ENCODE peak calls at places on chromosomes 5 and 9, in five cellular contexts. Q is AG04449, W is fibroblast of pulmonary artery, I is stomach, L is GM13976. A is an unnamed sample.
A peak's percentile ranks its signal among the peaks of the same experiment; 100 is the strongest.

GRCh38 chr9:127976943-127977871 is 3.6 kb downstream of the EEIG1 start:
- DNase-seq in Q (no peak), W (no peak), I (no peak), L (no peak), A (no peak)

GRCh38 chr9:72363226-72363625 is 1.8 kb downstream of the ZFAND5 start:
- DNase-seq in Q (no peak), W (no peak), I (no peak), L (no peak), A (no peak)

GRCh38 chr5:663436-664342 is 29.5 kb downstream of the TPPP start:
- DNase-seq in Q (no peak), W (no peak), I (peak; percentile 89), L (no peak), A (no peak)

GRCh38 chr9:130805510-130806387 is 29.3 kb upstream of the ABL1 start:
- DNase-seq in Q (no peak), W (no peak), I (no peak), L (no peak), A (no peak)

GRCh38 chr9:101047848-101048402 is 19.4 kb downstream of the PLPPR1 start:
- DNase-seq in Q (no peak), W (peak; percentile 2), I (no peak), L (no peak), A (no peak)

GRCh38 chr5:124902097-124902821 is 155.8 kb upstream of the ZNF608 start:
- DNase-seq in Q (peak; percentile 9), W (peak; percentile 29), I (no peak), L (peak; percentile 58), A (peak; percentile 30)

GRCh38 chr9:76453785-76454184 is 5.2 kb upstream of the GCNT1 start:
- DNase-seq in Q (no peak), W (peak; percentile 88), I (no peak), L (no peak), A (peak; percentile 82)

GRCh38 chr9:132506907-132507669 is 75.3 kb upstream of the BARHL1 start:
- DNase-seq in Q (no peak), W (no peak), I (no peak), L (no peak), A (no peak)

GRCh38 chr9:5514608-5515260 is 4.4 kb downstream of the PDCD1LG2 start:
- DNase-seq in Q (no peak), W (no peak), I (no peak), L (no peak), A (no peak)

DNA sequence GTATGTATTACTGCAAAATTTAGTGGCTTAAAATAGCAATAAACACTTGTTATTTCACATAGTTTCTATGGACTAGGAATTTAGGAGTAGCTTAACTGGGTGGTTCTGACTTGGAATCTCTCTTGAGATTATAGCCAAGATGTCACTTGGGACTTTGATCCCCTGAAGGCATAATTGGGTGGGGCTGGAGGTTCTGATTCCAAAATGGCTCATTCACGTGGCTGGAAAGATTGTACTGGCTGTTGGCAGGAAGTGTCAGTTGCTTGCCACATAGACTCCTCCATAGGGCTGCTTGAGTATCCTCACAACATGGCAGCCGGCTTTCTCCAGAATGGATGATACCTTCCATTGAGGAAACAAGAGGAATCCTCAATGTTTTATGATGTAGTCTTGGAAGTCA is 11.3 kb downstream of the GALNT12 start:
- DNase-seq in Q (no peak), W (no peak), I (no peak), L (no peak), A (no peak)
- TF ChIP-seq CTCF in Q (no peak), W (no peak), I (no peak), L (no peak), A (no peak)

GRCh38 chr5:41524174-41524573 is 13.8 kb upstream of the PLCXD3 start:
- DNase-seq in Q (no peak), W (peak; percentile 24), I (no peak), L (no peak), A (peak; percentile 24)
- TF ChIP-seq CTCF in Q (no peak), W (peak; percentile 30), I (no peak), L (peak; percentile 23), A (peak; percentile 26)

GRCh38 chr5:4639959-4640358 is 500.2 kb upstream of the ADAMTS16 start:
- DNase-seq in Q (no peak), W (no peak), I (no peak), L (no peak), A (no peak)

GRCh38 chr5:4640793-4641192 is 499.3 kb upstream of the ADAMTS16 start:
- DNase-seq in Q (no peak), W (peak; percentile 3), I (no peak), L (no peak), A (no peak)

GRCh38 chr5:4643960-4644359 is 496.2 kb upstream of the ADAMTS16 start:
- DNase-seq in Q (no peak), W (no peak), I (no peak), L (no peak), A (no peak)

GRCh38 chr5:4642525-4642924 is 497.6 kb upstream of the ADAMTS16 start:
- DNase-seq in Q (no peak), W (no peak), I (no peak), L (no peak), A (no peak)

DNA sequence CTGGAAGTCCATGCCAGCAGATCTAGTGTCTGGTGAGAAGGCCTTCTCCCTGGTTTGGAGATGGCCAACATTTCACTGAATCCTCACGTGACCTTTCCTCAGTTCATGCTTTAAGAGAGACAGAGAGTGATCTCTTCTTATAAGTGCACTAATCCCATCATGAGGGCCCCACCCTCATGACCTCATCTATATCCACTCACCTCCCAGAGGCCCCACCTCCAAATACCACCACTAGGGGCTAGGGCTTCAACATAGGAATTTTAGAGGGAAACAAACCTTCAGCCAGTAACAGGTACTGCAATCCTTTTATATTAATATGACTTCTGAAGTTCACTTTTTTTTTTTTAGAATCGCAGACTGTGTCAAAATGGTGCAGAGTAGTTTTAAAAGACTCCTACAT is 496.9 kb upstream of the ADAMTS16 start:
- DNase-seq in Q (no peak), W (no peak), I (no peak), L (no peak), A (no peak)
- TF ChIP-seq CTCF in Q (no peak), W (no peak), I (no peak), L (no peak), A (no peak)

GRCh38 chr9:134325813-134326753 is at the start of gene RXRA:
- DNase-seq in Q (peak; percentile 47), W (peak; percentile 85), I (peak; percentile 90), L (peak; percentile 81), A (peak; percentile 94)
- TF ChIP-seq CTCF in Q (peak; percentile 72), W (no peak), I (no peak), L (peak; percentile 21), A (no peak)

GRCh38 chr5:159947708-159948358 is 31.6 kb downstream of the ADRA1B start:
- DNase-seq in Q (peak; percentile 65), W (peak; percentile 23), I (no peak), L (no peak), A (peak; percentile 48)

GRCh38 chr5:159953609-159954008 is 37.3 kb downstream of the ADRA1B start:
- DNase-seq in Q (no peak), W (no peak), I (no peak), L (no peak), A (no peak)

GRCh38 chr5:159951834-159952233 is 35.6 kb downstream of the ADRA1B start:
- DNase-seq in Q (no peak), W (no peak), I (no peak), L (no peak), A (no peak)

GRCh38 chr5:159955056-159955624 is 38.9 kb downstream of the ADRA1B start:
- DNase-seq in Q (no peak), W (no peak), I (no peak), L (no peak), A (no peak)

DNA sequence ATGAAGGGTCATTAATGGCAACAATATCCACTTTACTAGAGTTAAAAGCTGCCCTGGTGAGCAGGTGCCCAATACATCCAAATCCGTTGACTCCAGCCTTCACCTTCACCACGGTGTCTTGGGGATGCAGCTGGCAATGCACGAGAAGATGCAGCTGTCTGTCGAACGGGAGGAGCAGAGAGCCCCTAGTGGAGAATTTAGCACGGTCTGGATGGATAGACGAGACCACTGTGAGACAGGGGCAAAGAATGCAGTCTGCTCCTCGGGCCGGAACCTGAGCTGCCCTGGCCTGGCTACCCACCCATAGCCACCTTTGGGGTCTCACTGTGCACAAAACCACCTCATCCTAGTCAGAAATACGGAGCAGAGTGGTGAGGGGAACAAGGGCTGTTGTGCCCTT is 35.1 kb downstream of the ADRA1B start:
- DNase-seq in Q (no peak), W (no peak), I (no peak), L (no peak), A (peak; percentile 19)
- TF ChIP-seq CTCF in Q (peak; percentile 30), W (peak; percentile 40), I (no peak), L (no peak), A (peak; percentile 39)

GRCh38 chr5:128081111-128081865 is 2.3 kb upstream of the SLC12A2 start:
- DNase-seq in Q (no peak), W (peak; percentile 38), I (no peak), L (no peak), A (peak; percentile 20)
- TF ChIP-seq CTCF in Q (no peak), W (peak; percentile 32), I (no peak), L (no peak), A (peak; percentile 13)